ENCODE peak calls at places on chromosomes 2 and 18, in nine cellular contexts. One of them, this sample, is unnamed.

GRCh38 chr2:3692375-3692774 is 11.0 kb upstream of the DCDC2C start:
- DNase-seq in kidney glomerular epithelial cell: peak
- DNase-seq in GM06990: no peak
- DNase-seq in stimulated activated CD4-positive, alpha-beta T cell treated with anti-CD3 and anti-CD28 coated beads, Interleukin-12 subunit alpha, Interleukin-12 subunit beta, amount 100 ng/mL, for 4 hours: no peak
- DNase-seq in iris pigment epithelial cell: peak
- DNase-seq in cardiac fibroblast: peak
- DNase-seq in NCI-H1105: peak
- DNase-seq in Calu3: peak
- DNase-seq in NCI-H510A treated with DMSO at 0.1 percent for 48 hours: peak
- DNase-seq in this sample: peak

GRCh38 chr18:78659748-78660147 is 319.9 kb upstream of the SALL3 start:
- DNase-seq in NCI-H510A treated with DMSO at 0.1 percent for 48 hours: no peak
- DNase-seq in iris pigment epithelial cell: no peak
- DNase-seq in cardiac fibroblast: no peak
- DNase-seq in GM06990: no peak
- DNase-seq in kidney glomerular epithelial cell: no peak
- DNase-seq in Calu3: no peak
- DNase-seq in NCI-H1105: peak
- DNase-seq in stimulated activated CD4-positive, alpha-beta T cell treated with anti-CD3 and anti-CD28 coated beads, Interleukin-12 subunit alpha, Interleukin-12 subunit beta, amount 100 ng/mL, for 4 hours: peak
- DNase-seq in this sample: no peak

GRCh38 chr18:13550446-13551304 is 175.7 kb downstream of the FAM210A start:
- DNase-seq in Calu3: no peak
- DNase-seq in stimulated activated CD4-positive, alpha-beta T cell treated with anti-CD3 and anti-CD28 coated beads, Interleukin-12 subunit alpha, Interleukin-12 subunit beta, amount 100 ng/mL, for 4 hours: no peak
- DNase-seq in NCI-H510A treated with DMSO at 0.1 percent for 48 hours: no peak
- DNase-seq in cardiac fibroblast: no peak
- DNase-seq in NCI-H1105: no peak
- DNase-seq in kidney glomerular epithelial cell: no peak
- DNase-seq in GM06990: no peak
- DNase-seq in iris pigment epithelial cell: no peak
- DNase-seq in this sample: no peak

GRCh38 chr2:218981390-218982311 is 3.3 kb downstream of the FEV start:
- DNase-seq in iris pigment epithelial cell: no peak
- DNase-seq in kidney glomerular epithelial cell: peak
- DNase-seq in NCI-H1105: peak
- DNase-seq in NCI-H510A treated with DMSO at 0.1 percent for 48 hours: peak
- DNase-seq in Calu3: peak
- DNase-seq in GM06990: no peak
- DNase-seq in cardiac fibroblast: peak
- DNase-seq in stimulated activated CD4-positive, alpha-beta T cell treated with anti-CD3 and anti-CD28 coated beads, Interleukin-12 subunit alpha, Interleukin-12 subunit beta, amount 100 ng/mL, for 4 hours: no peak
- DNase-seq in this sample: no peak

GRCh38 chr18:46332286-46332801 is 228.2 kb downstream of the HAUS1 start:
- DNase-seq in stimulated activated CD4-positive, alpha-beta T cell treated with anti-CD3 and anti-CD28 coated beads, Interleukin-12 subunit alpha, Interleukin-12 subunit beta, amount 100 ng/mL, for 4 hours: no peak
- DNase-seq in cardiac fibroblast: no peak
- DNase-seq in kidney glomerular epithelial cell: no peak
- DNase-seq in NCI-H1105: no peak
- DNase-seq in Calu3: no peak
- DNase-seq in iris pigment epithelial cell: no peak
- DNase-seq in NCI-H510A treated with DMSO at 0.1 percent for 48 hours: no peak
- DNase-seq in GM06990: no peak
- DNase-seq in this sample: no peak

GRCh38 chr2:27379840-27380625 is 501 bp downstream of the ZNF513 start:
- DNase-seq in NCI-H1105: peak
- DNase-seq in cardiac fibroblast: peak
- DNase-seq in iris pigment epithelial cell: peak
- DNase-seq in GM06990: peak
- DNase-seq in NCI-H510A treated with DMSO at 0.1 percent for 48 hours: no peak
- DNase-seq in Calu3: no peak
- DNase-seq in kidney glomerular epithelial cell: no peak
- DNase-seq in stimulated activated CD4-positive, alpha-beta T cell treated with anti-CD3 and anti-CD28 coated beads, Interleukin-12 subunit alpha, Interleukin-12 subunit beta, amount 100 ng/mL, for 4 hours: peak
- DNase-seq in this sample: peak

GRCh38 chr2:37523861-37524362 is 147.5 kb downstream of the CDC42EP3 start:
- DNase-seq in GM06990: no peak
- DNase-seq in iris pigment epithelial cell: peak
- DNase-seq in NCI-H1105: no peak
- DNase-seq in stimulated activated CD4-positive, alpha-beta T cell treated with anti-CD3 and anti-CD28 coated beads, Interleukin-12 subunit alpha, Interleukin-12 subunit beta, amount 100 ng/mL, for 4 hours: no peak
- DNase-seq in kidney glomerular epithelial cell: no peak
- DNase-seq in cardiac fibroblast: peak
- DNase-seq in NCI-H510A treated with DMSO at 0.1 percent for 48 hours: no peak
- DNase-seq in Calu3: no peak
- DNase-seq in this sample: peak

GRCh38 chr18:49691177-49691608 is 122.1 kb downstream of the ACAA2 start:
- DNase-seq in iris pigment epithelial cell: peak
- DNase-seq in stimulated activated CD4-positive, alpha-beta T cell treated with anti-CD3 and anti-CD28 coated beads, Interleukin-12 subunit alpha, Interleukin-12 subunit beta, amount 100 ng/mL, for 4 hours: no peak
- DNase-seq in Calu3: no peak
- DNase-seq in NCI-H1105: no peak
- DNase-seq in cardiac fibroblast: peak
- DNase-seq in NCI-H510A treated with DMSO at 0.1 percent for 48 hours: no peak
- DNase-seq in kidney glomerular epithelial cell: peak
- DNase-seq in GM06990: no peak
- DNase-seq in this sample: no peak

GRCh38 chr2:33033524-33034150 is 86.9 kb downstream of the LTBP1 start:
- DNase-seq in NCI-H510A treated with DMSO at 0.1 percent for 48 hours: no peak
- DNase-seq in Calu3: peak
- DNase-seq in iris pigment epithelial cell: peak
- DNase-seq in cardiac fibroblast: peak
- DNase-seq in kidney glomerular epithelial cell: peak
- DNase-seq in GM06990: no peak
- DNase-seq in NCI-H1105: no peak
- DNase-seq in stimulated activated CD4-positive, alpha-beta T cell treated with anti-CD3 and anti-CD28 coated beads, Interleukin-12 subunit alpha, Interleukin-12 subunit beta, amount 100 ng/mL, for 4 hours: no peak
- DNase-seq in this sample: peak

GRCh38 chr18:21345851-21346250 is 103.8 kb downstream of the GREB1L start:
- DNase-seq in NCI-H1105: no peak
- DNase-seq in iris pigment epithelial cell: no peak
- DNase-seq in kidney glomerular epithelial cell: no peak
- DNase-seq in stimulated activated CD4-positive, alpha-beta T cell treated with anti-CD3 and anti-CD28 coated beads, Interleukin-12 subunit alpha, Interleukin-12 subunit beta, amount 100 ng/mL, for 4 hours: no peak
- DNase-seq in Calu3: no peak
- DNase-seq in NCI-H510A treated with DMSO at 0.1 percent for 48 hours: no peak
- DNase-seq in GM06990: no peak
- DNase-seq in cardiac fibroblast: no peak
- DNase-seq in this sample: no peak

GRCh38 chr18:58858591-58859468 is 5.8 kb upstream of the ZNF532 start:
- DNase-seq in cardiac fibroblast: peak
- DNase-seq in NCI-H510A treated with DMSO at 0.1 percent for 48 hours: no peak
- DNase-seq in kidney glomerular epithelial cell: no peak
- DNase-seq in NCI-H1105: no peak
- DNase-seq in GM06990: no peak
- DNase-seq in Calu3: no peak
- DNase-seq in iris pigment epithelial cell: no peak
- DNase-seq in stimulated activated CD4-positive, alpha-beta T cell treated with anti-CD3 and anti-CD28 coated beads, Interleukin-12 subunit alpha, Interleukin-12 subunit beta, amount 100 ng/mL, for 4 hours: no peak
- DNase-seq in this sample: no peak

GRCh38 chr2:19355931-19356544 is 2.4 kb downstream of the OSR1 start:
- DNase-seq in GM06990: no peak
- DNase-seq in iris pigment epithelial cell: no peak
- DNase-seq in Calu3: no peak
- DNase-seq in kidney glomerular epithelial cell: no peak
- DNase-seq in stimulated activated CD4-positive, alpha-beta T cell treated with anti-CD3 and anti-CD28 coated beads, Interleukin-12 subunit alpha, Interleukin-12 subunit beta, amount 100 ng/mL, for 4 hours: no peak
- DNase-seq in NCI-H1105: no peak
- DNase-seq in cardiac fibroblast: peak
- DNase-seq in NCI-H510A treated with DMSO at 0.1 percent for 48 hours: no peak
- DNase-seq in this sample: no peak

GRCh38 chr2:121273116-121273515 is 11.9 kb downstream of the TFCP2L1 start:
- DNase-seq in kidney glomerular epithelial cell: no peak
- DNase-seq in NCI-H1105: no peak
- DNase-seq in iris pigment epithelial cell: no peak
- DNase-seq in GM06990: no peak
- DNase-seq in NCI-H510A treated with DMSO at 0.1 percent for 48 hours: no peak
- DNase-seq in cardiac fibroblast: no peak
- DNase-seq in stimulated activated CD4-positive, alpha-beta T cell treated with anti-CD3 and anti-CD28 coated beads, Interleukin-12 subunit alpha, Interleukin-12 subunit beta, amount 100 ng/mL, for 4 hours: no peak
- DNase-seq in Calu3: no peak
- DNase-seq in this sample: no peak

This sample was measured in NCI-H446.